ENCODE peak calls at places on chromosomes 13 and 19, in eight cellular contexts. I is WERI-Rb-1, W is fibroblast of pulmonary artery, X is uterus, K is HFF-Myc, F is K562, L is neural progenitor cell, E is psoas muscle. M is an unnamed sample.

GRCh38 chr19:17248011-17248776 is 2.5 kb upstream of the NR2F6 start:
- DNase-seq in F (peak; percentile 83), I (peak; percentile 95), X (no peak), L (peak; percentile 76), K (no peak), E (no peak), W (no peak), M (no peak)

GRCh38 chr19:15161028-15161984 is 39.5 kb downstream of the NOTCH3 start:
- DNase-seq in F (peak; percentile 53), I (peak; percentile 68), E (no peak), L (no peak), X (no peak), K (no peak), W (peak; percentile 36), M (no peak)

GRCh38 chr13:26651234-26651633 is 93.8 kb downstream of the WASF3 start:
- DNase-seq in E (no peak), W (no peak), L (no peak), K (no peak), I (no peak), X (no peak), F (no peak), M (no peak)

GRCh38 chr19:2014081-2014693 is 1.3 kb downstream of the BTBD2 start:
- DNase-seq in F (no peak), X (no peak), W (no peak), L (no peak), I (no peak), K (no peak), E (no peak), M (no peak)

GRCh38 chr13:79485014-79485441 is 4.1 kb downstream of the NDFIP2 start:
- DNase-seq in E (no peak), W (peak; percentile 84), L (no peak), F (no peak), K (peak; percentile 58), X (no peak), I (no peak), M (peak; percentile 70)

GRCh38 chr13:54742984-54743383 is 1714.4 kb downstream of the OLFM4 start:
- DNase-seq in W (no peak), X (no peak), I (no peak), L (no peak), K (no peak), F (no peak), E (no peak), M (no peak)

GRCh38 chr13:59319276-59319675 is 844.5 kb downstream of the DIAPH3 start:
- DNase-seq in K (no peak), E (no peak), I (no peak), F (no peak), X (no peak), L (no peak), W (peak; percentile 25), M (no peak)

GRCh38 chr19:46133101-46133627 is 8.7 kb upstream of the IGFL3 start:
- DNase-seq in X (peak; percentile 65), L (peak; percentile 83), F (no peak), E (no peak), W (peak; percentile 98), I (peak; percentile 30), K (peak; percentile 99), M (peak; percentile 86)

GRCh38 chr19:48568345-48568886 is 16.4 kb downstream of the SULT2B1 start:
- DNase-seq in F (peak; percentile 60), I (peak; percentile 69), E (peak; percentile 95), X (peak; percentile 81), K (peak; percentile 77), L (peak; percentile 26), W (peak; percentile 87), M (no peak)

GRCh38 chr13:37144661-37145060 is 39.2 kb upstream of the CSNK1A1L start:
- DNase-seq in E (no peak), X (no peak), K (no peak), L (no peak), F (no peak), I (no peak), W (no peak), M (no peak)

DNA sequence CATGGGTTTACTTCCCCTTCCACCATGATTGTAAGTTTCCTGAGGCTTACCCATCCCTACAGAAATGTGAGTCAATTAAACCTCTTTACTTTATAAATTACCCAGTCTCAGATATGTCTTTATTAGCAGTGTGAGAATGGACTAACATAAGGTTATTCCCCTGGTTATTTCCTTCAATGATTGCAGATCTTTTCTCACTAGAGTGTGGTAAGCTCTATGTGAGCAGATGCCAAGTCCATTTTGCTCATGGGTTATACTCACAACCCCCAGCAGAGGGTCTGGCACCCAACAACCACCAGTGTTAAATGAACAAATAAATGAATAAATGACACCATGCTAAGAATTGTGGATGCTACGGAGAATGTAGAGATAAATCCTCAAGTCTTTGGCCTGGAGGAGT is 472.8 kb downstream of the LIG4 start:
- DNase-seq in X (no peak), L (no peak), E (no peak), K (no peak), W (no peak), F (no peak), I (peak; percentile 37), M (no peak)
- TF ChIP-seq CTCF in X (no peak), L (peak; percentile 6), E (no peak), K (no peak), W (no peak), F (no peak), I (no peak), M (no peak)

GRCh38 chr19:19679176-19680073 is 10.8 kb downstream of the ZNF101 start:
- DNase-seq in X (no peak), K (no peak), F (no peak), E (no peak), L (no peak), I (no peak), W (no peak), M (no peak)
- H3K4me3 ChIP-seq in X (no peak overlapping the region), K (no peak overlapping the region), F (no peak overlapping the region), E (no peak overlapping the region), L (no peak overlapping the region), I (no peak overlapping the region), W (no peak overlapping the region), M (no peak overlapping the region)

GRCh38 chr13:22091222-22091970 is 420.5 kb downstream of the FGF9 start:
- DNase-seq in K (no peak), I (no peak), L (no peak), F (no peak), X (peak; percentile 30), W (no peak), E (no peak), M (no peak)

GRCh38 chr13:22091971-22092300 is 421.1 kb downstream of the FGF9 start:
- DNase-seq in I (no peak), W (no peak), F (no peak), L (no peak), K (no peak), X (no peak), E (no peak), M (no peak)

GRCh38 chr13:22086593-22086992 is 415.7 kb downstream of the FGF9 start:
- DNase-seq in F (no peak), W (no peak), X (no peak), I (no peak), K (no peak), E (no peak), L (no peak), M (no peak)

GRCh38 chr13:22092791-22093545 is 422.1 kb downstream of the FGF9 start:
- DNase-seq in L (no peak), E (no peak), K (no peak), X (no peak), F (no peak), W (no peak), I (no peak), M (no peak)

GRCh38 chr13:22090114-22090513 is 419.2 kb downstream of the FGF9 start:
- DNase-seq in X (no peak), F (no peak), L (no peak), W (no peak), E (no peak), K (no peak), I (no peak), M (no peak)
- TF ChIP-seq CTCF in X (no peak), F (no peak), L (no peak), W (no peak), E (no peak), K (no peak), I (no peak), M (no peak)

GRCh38 chr19:35636651-35637050 is 4.9 kb upstream of the ETV2 start:
- DNase-seq in L (no peak), I (no peak), W (no peak), E (no peak), F (no peak), X (no peak), K (no peak), M (no peak)

GRCh38 chr19:35639863-35640262 is 1.7 kb upstream of the ETV2 start:
- DNase-seq in I (no peak), E (no peak), L (no peak), K (no peak), W (no peak), X (no peak), F (no peak), M (no peak)

GRCh38 chr19:35639321-35639639 is 2.3 kb upstream of the ETV2 start:
- DNase-seq in E (no peak), W (no peak), I (no peak), K (no peak), F (no peak), X (no peak), L (no peak), M (no peak)

GRCh38 chr19:35633727-35634440 is 5.0 kb downstream of the RBM42 start:
- DNase-seq in W (no peak), E (no peak), X (no peak), F (no peak), I (no peak), K (no peak), L (no peak), M (no peak)

DNA sequence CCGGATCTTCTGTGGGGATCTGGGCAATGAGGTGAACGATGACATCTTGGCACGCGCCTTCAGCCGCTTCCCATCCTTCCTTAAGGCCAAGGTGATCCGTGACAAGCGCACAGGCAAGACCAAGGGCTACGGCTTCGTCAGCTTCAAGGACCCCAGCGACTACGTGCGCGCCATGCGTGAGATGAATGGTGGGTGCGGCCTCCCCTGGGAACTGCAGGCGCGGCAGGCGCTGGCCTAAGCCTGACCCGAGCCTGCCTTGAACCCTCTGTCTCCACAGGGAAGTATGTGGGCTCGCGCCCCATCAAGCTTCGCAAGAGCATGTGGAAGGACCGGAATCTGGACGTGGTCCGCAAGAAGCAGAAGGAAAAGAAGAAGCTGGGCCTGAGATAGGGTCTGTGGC is 4.4 kb upstream of the ETV2 start:
- DNase-seq in K (no peak), X (no peak), E (no peak), W (no peak), F (no peak), I (no peak), L (no peak), M (no peak)
- H3K4me3 ChIP-seq in K (no peak overlapping the region), X (no peak overlapping the region), E (no peak overlapping the region), W (no peak overlapping the region), F (no peak overlapping the region), I (no peak overlapping the region), L (no peak overlapping the region), M (no peak overlapping the region)